ENCODE peak calls at places on chromosome 6, in seven cellular contexts. K is A549, L is brain microvascular endothelial cell, M is AG09309, Z is HCT116, Q is adipocyte, V is prostate gland. T is an unnamed sample.

GRCh38 chr6:105384004-105384403 is 18.9 kb downstream of the PREP start:
- DNase-seq in Q (no peak), Z (peak), M (no peak), L (no peak), K (no peak), V (no peak), T (no peak)

GRCh38 chr6:138004423-138005287 is 102.6 kb downstream of the PERP start:
- DNase-seq in Z (peak), K (peak), M (peak), L (peak), Q (peak), V (no peak), T (no peak)

GRCh38 chr6:146433881-146434741 is 109.5 kb upstream of the RAB32 start:
- DNase-seq in M (no peak), K (no peak), V (no peak), L (no peak), Z (no peak), Q (no peak), T (no peak)

GRCh38 chr6:137927777-137928218 is 60.7 kb downstream of the TNFAIP3 start:
- DNase-seq in Z (no peak), L (peak), K (no peak), Q (peak), M (no peak), V (no peak), T (peak)

GRCh38 chr6:29941476-29941875 is 856 bp upstream of the HLA-A start:
- DNase-seq in K (no peak), V (no peak), Z (no peak), L (no peak), Q (peak), M (no peak), T (no peak)

GRCh38 chr6:135604035-135604865 is 106.7 kb upstream of the AHI1 start:
- DNase-seq in V (no peak), Z (no peak), M (no peak), Q (no peak), K (no peak), L (no peak), T (no peak)

GRCh38 chr6:3281669-3282460 is 23.1 kb downstream of the PSMG4 start:
- DNase-seq in K (peak), M (peak), Q (peak), Z (no peak), V (no peak), L (peak), T (peak)

GRCh38 chr6:5087389-5087788 is 2.2 kb downstream of the PPP1R3G start:
- DNase-seq in L (no peak), K (no peak), Z (no peak), Q (no peak), M (no peak), V (no peak), T (no peak)

GRCh38 chr6:73803562-73804221 is 107.7 kb downstream of the CD109 start:
- DNase-seq in M (peak), L (peak), Z (peak), V (no peak), Q (peak), K (peak), T (no peak)

GRCh38 chr6:28864321-28864923 is 59.4 kb downstream of the TRIM27 start:
- DNase-seq in Z (no peak), L (peak), K (no peak), Q (no peak), V (peak), M (no peak), T (no peak)

GRCh38 chr6:169158182-169158573 is 95.5 kb downstream of the THBS2 start:
- DNase-seq in L (peak), K (no peak), M (no peak), Q (peak), V (no peak), Z (no peak), T (no peak)

GRCh38 chr6:37135835-37136694 is 33.9 kb upstream of the PIM1 start:
- DNase-seq in Z (no peak), K (no peak), L (no peak), V (no peak), M (no peak), Q (no peak), T (no peak)

GRCh38 chr6:154053141-154053540 is 14.1 kb downstream of the OPRM1 start:
- DNase-seq in Q (no peak), K (no peak), M (no peak), Z (no peak), V (no peak), L (no peak), T (no peak)

GRCh38 chr6:22298393-22299010 is 1.7 kb upstream of the PRL start:
- DNase-seq in Z (no peak), L (no peak), V (no peak), K (no peak), Q (peak), M (no peak), T (no peak)

GRCh38 chr6:167699141-167700036 is 127.3 kb upstream of the AFDN start:
- DNase-seq in M (no peak), V (no peak), K (no peak), Q (no peak), L (peak), Z (no peak), T (peak)

DNA sequence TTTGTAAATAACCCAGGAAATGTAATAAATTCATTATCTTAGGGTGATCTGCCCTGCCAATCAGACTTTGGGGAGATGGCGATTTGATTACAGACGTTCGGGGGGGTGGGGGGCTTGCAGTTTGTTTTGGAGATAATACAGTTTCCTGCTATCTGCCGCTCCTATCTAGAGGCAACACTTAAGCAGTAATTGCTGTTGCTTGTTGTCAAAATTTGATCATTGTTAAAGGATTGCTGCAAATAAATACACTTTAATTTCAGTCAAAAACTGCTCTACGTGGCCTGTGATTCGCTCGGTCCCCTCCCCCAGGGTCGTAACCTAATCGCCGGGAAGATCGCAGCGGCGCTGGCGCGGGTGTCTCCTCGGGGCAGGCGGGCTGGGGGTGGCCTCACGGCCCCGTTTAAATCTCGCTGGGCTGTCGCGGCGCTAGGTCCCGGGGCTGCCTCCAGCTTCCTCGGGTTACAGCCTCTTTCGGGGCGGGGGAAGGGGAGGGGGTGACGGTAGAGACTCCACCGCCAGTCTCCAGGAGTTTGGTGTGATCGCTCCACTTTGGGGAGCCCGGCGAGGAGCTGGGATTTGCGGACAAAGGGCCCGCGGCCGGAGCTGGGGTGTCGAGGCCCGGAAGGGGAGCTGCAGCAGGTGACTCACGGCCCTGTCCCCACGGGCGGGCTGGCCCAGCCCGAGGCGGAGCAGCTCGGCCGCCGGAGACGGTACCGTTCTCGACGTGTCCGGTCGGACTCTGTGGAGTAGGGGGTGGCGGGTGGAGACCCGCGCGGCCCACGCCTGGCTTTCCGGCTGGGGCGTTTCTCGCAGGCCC is 4.1 kb downstream of the FOXC1 start:
- DNase-seq in K (no peak), V (no peak), Z (no peak), M (no peak), Q (peak), L (no peak), T (no peak)
- H3K4me3 ChIP-seq in K (peak), V (peak), Z (peak), M (peak), Q (peak), L (peak), T (no peak)

GRCh38 chr6:158962371-158962770 is 37.6 kb downstream of the RSPH3 start:
- DNase-seq in L (no peak), Q (peak), M (peak), Z (no peak), K (no peak), V (no peak), T (no peak)
- H3K4me3 ChIP-seq in L (no peak), Q (no peak), M (no peak), Z (no peak), K (no peak), V (no peak), T (no peak)

GRCh38 chr6:33030245-33030644 is 20.9 kb upstream of the HLA-DOA start:
- DNase-seq in M (no peak), Q (no peak), Z (no peak), L (no peak), K (no peak), V (no peak), T (no peak)
- H3K4me3 ChIP-seq in M (no peak), Q (no peak), Z (no peak), L (no peak), K (no peak), V (no peak), T (no peak)

GRCh38 chr6:15523679-15524630 is 138.9 kb downstream of the DTNBP1 start:
- DNase-seq in Q (no peak), Z (no peak), M (no peak), V (no peak), K (no peak), L (no peak), T (no peak)

GRCh38 chr6:15527838-15528617 is 134.8 kb downstream of the DTNBP1 start:
- DNase-seq in M (no peak), Z (no peak), K (no peak), V (no peak), L (no peak), Q (no peak), T (no peak)

GRCh38 chr6:15524736-15525401 is 138.0 kb downstream of the DTNBP1 start:
- DNase-seq in L (no peak), M (no peak), K (no peak), V (no peak), Q (no peak), Z (no peak), T (no peak)

GRCh38 chr6:15528870-15529269 is 134.0 kb downstream of the DTNBP1 start:
- DNase-seq in Z (no peak), V (no peak), M (no peak), L (no peak), Q (no peak), K (no peak), T (no peak)

DNA sequence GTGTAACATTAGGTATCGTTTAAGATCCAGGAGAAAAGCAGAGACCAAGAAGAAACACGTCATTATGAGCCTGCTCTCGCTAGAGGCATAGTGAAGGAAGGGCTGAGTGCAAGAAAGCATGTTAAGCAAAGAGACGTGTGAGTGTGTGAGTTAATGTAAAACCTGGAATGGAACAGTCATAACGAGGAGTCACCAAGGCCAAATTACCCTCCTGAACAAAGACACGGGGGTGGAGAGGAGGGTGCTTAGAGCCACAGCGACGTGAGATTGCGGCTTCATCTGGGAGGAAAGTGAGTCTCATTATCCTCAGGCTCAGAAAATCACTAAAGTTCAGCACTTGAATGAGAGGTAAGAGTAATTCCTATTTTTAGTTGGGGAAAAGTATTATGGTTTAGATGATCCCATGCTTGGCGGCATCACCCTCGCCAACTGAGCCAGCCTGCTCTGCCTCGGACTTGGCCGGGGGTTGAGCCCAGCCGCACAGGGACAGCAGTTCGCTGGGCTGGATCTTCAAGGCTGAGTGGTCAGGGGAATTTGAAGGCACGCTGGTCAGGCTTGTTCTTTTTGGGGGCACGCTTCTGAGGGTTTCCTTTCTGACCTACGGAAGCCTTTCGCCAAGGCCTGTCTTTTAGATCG is 136.6 kb downstream of the DTNBP1 start:
- DNase-seq in K (no peak), Q (no peak), M (no peak), Z (no peak), L (no peak), V (no peak), T (no peak)
- H3K4me3 ChIP-seq in K (no peak), Q (no peak), M (no peak), Z (no peak), L (no peak), V (no peak), T (no peak)

DNA sequence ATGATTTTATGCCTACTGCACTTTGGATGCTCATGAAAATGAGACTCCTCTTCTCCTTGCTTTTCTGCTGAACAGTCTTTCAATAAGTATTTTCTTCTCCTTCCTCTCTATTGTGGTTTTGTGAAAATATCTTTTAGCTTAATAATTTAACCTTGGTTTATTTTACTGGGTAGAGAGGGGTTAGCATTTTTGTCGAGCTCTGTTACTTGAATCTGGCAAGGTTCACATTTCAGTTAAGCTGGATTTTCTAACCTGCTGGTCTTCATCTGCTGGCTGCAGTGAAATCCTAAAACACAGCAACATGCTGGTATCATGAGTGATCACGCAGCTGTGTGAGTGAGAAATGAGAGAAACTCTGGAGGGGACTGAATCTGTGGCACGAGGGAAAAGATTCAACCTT is 222.7 kb upstream of the NOX3 start:
- DNase-seq in Z (no peak), K (no peak), L (no peak), M (peak), Q (peak), V (no peak), T (no peak)
- H3K4me3 ChIP-seq in Z (no peak), K (no peak), L (no peak), M (no peak), Q (no peak), V (no peak), T (no peak)

GRCh38 chr6:159761873-159762680 is at the start of gene ACAT2:
- DNase-seq in K (peak), M (peak), Z (peak), L (peak), V (peak), Q (peak), T (peak)

GRCh38 chr6:159761135-159761872 is 541 bp upstream of the ACAT2 start:
- DNase-seq in Q (no peak), V (peak), M (no peak), Z (no peak), L (peak), K (no peak), T (no peak)

GRCh38 chr6:159759645-159760044 is 2.2 kb upstream of the ACAT2 start:
- DNase-seq in M (no peak), V (no peak), Z (no peak), K (no peak), Q (no peak), L (no peak), T (no peak)

GRCh38 chr6:159762681-159763293 is 942 bp downstream of the ACAT2 start:
- DNase-seq in V (peak), Z (no peak), K (no peak), Q (no peak), L (no peak), M (no peak), T (peak)

DNA sequence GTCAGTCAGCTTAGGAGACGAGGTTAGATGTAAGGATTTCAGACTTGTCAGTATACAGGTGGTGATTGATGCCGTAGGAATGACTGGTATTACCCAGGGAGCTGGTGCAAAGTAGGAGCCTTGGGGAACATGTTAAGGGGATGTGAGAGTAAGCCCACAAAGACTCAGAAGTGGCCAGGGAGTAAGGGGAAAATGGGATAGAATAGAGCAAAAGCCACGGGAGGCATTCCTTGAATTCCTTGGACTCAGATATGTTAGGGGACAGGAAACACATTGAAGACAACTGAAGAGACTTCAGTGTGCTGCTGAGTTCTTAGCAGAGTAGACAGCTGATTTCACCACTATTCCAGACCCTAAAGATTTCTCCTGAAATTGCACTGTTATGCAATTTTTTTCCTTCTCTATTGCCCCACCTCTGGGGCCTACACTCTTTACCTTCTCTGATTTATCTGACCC is 1.2 kb upstream of the ACAT2 start:
- DNase-seq in M (peak), Z (no peak), Q (peak), V (no peak), K (no peak), L (peak), T (no peak)
- H3K4me3 ChIP-seq in M (no peak), Z (no peak), Q (peak), V (no peak), K (peak), L (peak), T (peak)

DNA sequence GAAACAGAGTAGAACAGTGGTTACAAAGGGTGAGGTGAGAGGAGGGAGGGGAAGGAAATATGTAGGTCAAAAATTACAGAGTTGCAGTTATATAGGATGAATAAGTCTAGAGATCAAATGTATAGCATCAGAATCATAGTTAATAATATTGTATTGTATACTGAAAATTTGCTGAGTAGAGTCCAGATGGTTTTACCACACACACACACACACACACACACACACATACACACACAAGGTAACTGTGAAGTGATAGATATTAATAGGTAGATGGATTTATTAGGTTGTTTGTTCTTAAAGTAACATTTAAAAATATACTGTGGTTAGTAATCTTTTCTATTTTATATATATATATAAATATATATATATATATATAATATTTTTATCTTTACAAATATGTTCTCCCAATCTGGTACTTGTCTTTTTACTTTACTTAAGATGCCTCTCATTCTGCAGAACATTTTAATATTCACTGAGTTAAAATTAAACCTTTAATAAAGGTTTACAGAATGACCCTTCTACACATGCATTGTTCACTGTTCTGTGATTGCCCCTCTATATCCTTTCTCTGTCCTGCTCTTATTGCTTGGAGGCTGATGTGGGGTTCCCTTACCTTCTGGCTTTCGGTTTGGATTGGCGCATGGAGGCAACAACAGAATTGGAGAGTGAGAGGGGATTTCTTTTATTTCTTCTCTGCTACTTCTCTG is 408 bp downstream of the PTCHD4 start:
- DNase-seq in L (no peak), V (no peak), Z (no peak), K (no peak), Q (no peak), M (no peak), T (no peak)
- H3K4me3 ChIP-seq in L (peak), V (no peak), Z (no peak), K (no peak), Q (peak), M (peak), T (no peak)

DNA sequence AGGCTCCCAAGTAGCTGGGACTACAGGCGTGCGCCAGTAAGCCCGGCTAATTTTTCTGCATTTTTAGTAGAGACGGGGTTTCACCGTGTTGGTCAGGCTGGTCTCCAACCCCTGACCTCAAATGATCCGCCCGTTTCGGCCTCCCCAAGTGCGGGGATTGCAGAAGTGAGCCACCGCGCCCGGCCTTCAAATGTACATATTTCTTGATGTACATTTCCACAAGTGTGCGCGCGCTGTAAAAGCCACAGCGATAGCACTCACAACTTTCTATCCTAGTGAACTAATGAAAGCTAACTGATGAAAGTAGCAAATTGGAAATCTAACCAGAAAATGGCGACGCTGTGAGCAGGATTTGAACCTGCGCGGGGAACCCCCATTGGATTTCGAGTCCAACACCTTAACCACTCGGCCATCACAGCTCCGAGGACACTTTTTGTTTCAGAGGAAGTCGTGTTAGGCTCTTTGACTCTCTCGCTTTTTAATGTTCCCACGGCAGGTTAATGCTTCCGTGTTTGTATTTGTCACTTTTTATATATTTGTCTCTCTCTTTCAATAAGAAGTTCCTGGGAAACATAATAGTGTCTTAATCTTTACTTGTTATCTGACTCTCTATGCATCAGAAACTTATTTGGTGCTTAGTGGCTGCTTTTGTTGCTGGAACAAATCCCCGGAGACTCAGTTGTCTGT is 199.4 kb upstream of the ZNF184 start:
- DNase-seq in L (peak), K (no peak), M (no peak), V (no peak), Z (peak), Q (peak), T (no peak)
- H3K4me3 ChIP-seq in L (peak), K (peak), M (no peak), V (no peak), Z (peak), Q (no peak), T (no peak)

GRCh38 chr6:61168878-61169277 is 1117.1 kb downstream of the KHDRBS2 start:
- DNase-seq in L (no peak), Z (no peak), Q (no peak), K (no peak), V (no peak), M (no peak), T (no peak)
- H3K4me3 ChIP-seq in L (no peak), Z (no peak), Q (no peak), K (no peak), V (no peak), M (no peak), T (no peak)

T was measured in CD8-positive, alpha-beta memory T cell.